ENCODE peak calls at places on chromosomes 2 and 18, in eight cellular contexts. X is CD8-positive, alpha-beta T cell; S is pulmonary artery endothelial cell; G is kidney epithelial cell; J is right cardiac atrium; D is stimulated activated CD8-positive, alpha-beta memory T cell treated with anti-CD3 and anti-CD28 coated beads, Interleukin-15, amount 100 ng/mL, for 1 hour; P is AG04449; M is activated CD4-positive, alpha-beta T cell treated with anti-CD3 and anti-CD28 coated beads, Interleukin-2, amount 10 ng/mL, durations not matched to agents 7 days and 5 days. I is an unnamed sample.

GRCh38 chr2:216192181-216192580 is 83.0 kb downstream of the XRCC5 start:
- DNase-seq in X (no peak), S (no peak), G (no peak), J (no peak), D (no peak), P (no peak), M (no peak), I (no peak)

GRCh38 chr2:31216734-31217133 is 581 bp downstream of the CAPN14 start:
- DNase-seq in X (no peak), S (no peak), G (no peak), J (no peak), D (no peak), P (no peak), M (no peak), I (no peak)

GRCh38 chr2:11681722-11682589 is 12.0 kb upstream of the NTSR2 start:
- DNase-seq in X (peak), S (no peak), G (no peak), J (no peak), D (peak), P (no peak), M (peak), I (peak)

GRCh38 chr2:42025151-42025582 is 22.7 kb upstream of the PKDCC start:
- DNase-seq in X (no peak), S (peak), G (no peak), J (peak), D (no peak), P (no peak), M (no peak), I (peak)

GRCh38 chr2:20706217-20706616 is 39.3 kb downstream of the GDF7 start:
- DNase-seq in X (no peak), S (no peak), G (no peak), J (no peak), D (no peak), P (no peak), M (no peak), I (no peak)

GRCh38 chr18:66560092-66560491 is 43.8 kb downstream of the CDH19 start:
- DNase-seq in X (no peak), S (no peak), G (no peak), J (no peak), D (no peak), P (no peak), M (no peak), I (peak)

GRCh38 chr18:8635087-8635486 is 25.9 kb downstream of the RAB12 start:
- DNase-seq in X (no peak), S (peak), G (no peak), J (no peak), D (no peak), P (no peak), M (no peak), I (no peak)

GRCh38 chr18:76771132-76771824 is 51.1 kb upstream of the ZNF236 start:
- DNase-seq in X (no peak), S (no peak), G (no peak), J (no peak), D (no peak), P (no peak), M (no peak), I (no peak)

GRCh38 chr2:177296047-177296446 is 31.5 kb upstream of the NFE2L2 start:
- DNase-seq in X (no peak), S (no peak), G (no peak), J (no peak), D (no peak), P (no peak), M (no peak), I (no peak)

GRCh38 chr2:53181759-53182158 is 585.8 kb upstream of the CHAC2 start:
- DNase-seq in X (no peak), S (no peak), G (no peak), J (no peak), D (no peak), P (no peak), M (no peak), I (no peak)

GRCh38 chr2:20669609-20670314 is 2.8 kb downstream of the GDF7 start:
- DNase-seq in X (no peak), S (no peak), G (no peak), J (no peak), D (no peak), P (no peak), M (no peak), I (no peak)

GRCh38 chr18:2173464-2173863 is 397.8 kb downstream of the METTL4 start:
- DNase-seq in X (no peak), S (no peak), G (no peak), J (peak), D (no peak), P (peak), M (no peak), I (peak)

GRCh38 chr2:99469394-99469793 is 20.4 kb downstream of the REV1 start:
- DNase-seq in X (no peak), S (no peak), G (no peak), J (no peak), D (no peak), P (no peak), M (no peak), I (no peak)

GRCh38 chr2:61340242-61340641 is 130.6 kb downstream of the USP34 start:
- DNase-seq in X (no peak), S (peak), G (no peak), J (no peak), D (no peak), P (no peak), M (no peak), I (no peak)

GRCh38 chr2:212912445-212913103 is 238.8 kb downstream of the IKZF2 start:
- DNase-seq in X (no peak), S (peak), G (peak), J (no peak), D (no peak), P (no peak), M (no peak), I (peak)

GRCh38 chr18:32177530-32177929 is 12.3 kb upstream of the MEP1B start:
- DNase-seq in X (no peak), S (no peak), G (no peak), J (no peak), D (no peak), P (no peak), M (no peak), I (no peak)

GRCh38 chr2:162210385-162210784 is 32.9 kb downstream of the FAP start:
- DNase-seq in X (no peak), S (no peak), G (no peak), J (no peak), D (no peak), P (no peak), M (no peak), I (no peak)

GRCh38 chr2:80073134-80073561 is 231.4 kb downstream of the LRRTM1 start:
- DNase-seq in X (no peak), S (no peak), G (no peak), J (peak), D (no peak), P (no peak), M (peak), I (peak)

GRCh38 chr2:175366814-175367213 is 185.3 kb upstream of the ATP5MC3 start:
- DNase-seq in X (no peak), S (peak), G (peak), J (no peak), D (no peak), P (no peak), M (peak), I (peak)

GRCh38 chr2:9799011-9799596 is 44.2 kb upstream of the TAF1B start:
- DNase-seq in X (no peak), S (no peak), G (no peak), J (no peak), D (no peak), P (no peak), M (peak), I (no peak)

GRCh38 chr18:41982942-41983660 is 28.1 kb downstream of the PIK3C3 start:
- DNase-seq in X (no peak), S (no peak), G (no peak), J (no peak), D (no peak), P (no peak), M (no peak), I (no peak)

GRCh38 chr2:181977661-181978350 is 7.8 kb upstream of the PPP1R1C start:
- DNase-seq in X (no peak), S (no peak), G (peak), J (no peak), D (no peak), P (no peak), M (no peak), I (peak)

GRCh38 chr2:109260886-109261700 is 132.1 kb downstream of the SH3RF3 start:
- DNase-seq in X (no peak), S (no peak), G (no peak), J (no peak), D (no peak), P (no peak), M (no peak), I (peak)

GRCh38 chr2:160507046-160507407 is 13.4 kb upstream of the RBMS1 start:
- DNase-seq in X (no peak), S (no peak), G (no peak), J (no peak), D (no peak), P (no peak), M (no peak), I (no peak)

GRCh38 chr2:81976998-81977397 is 1672.4 kb upstream of the LRRTM1 start:
- DNase-seq in X (no peak), S (no peak), G (no peak), J (no peak), D (no peak), P (no peak), M (no peak), I (peak)

GRCh38 chr2:96527052-96527964 is 9.2 kb upstream of the ARID5A start:
- DNase-seq in X (no peak), S (no peak), G (no peak), J (no peak), D (no peak), P (no peak), M (peak), I (peak)

GRCh38 chr2:173644146-173644545 is 289.5 kb downstream of the CDCA7 start:
- DNase-seq in X (no peak), S (no peak), G (no peak), J (no peak), D (no peak), P (no peak), M (no peak), I (peak)

GRCh38 chr18:51196116-51196810 is 1.2 kb downstream of the MEX3C start:
- DNase-seq in X (peak), S (no peak), G (no peak), J (peak), D (no peak), P (no peak), M (peak), I (peak)

GRCh38 chr2:1588994-1589611 is 155.2 kb downstream of the PXDN start:
- DNase-seq in X (no peak), S (no peak), G (no peak), J (no peak), D (no peak), P (no peak), M (no peak), I (peak)

GRCh38 chr18:48862678-48863270 is 88.0 kb downstream of the SMAD7 start:
- DNase-seq in X (no peak), S (no peak), G (no peak), J (peak), D (no peak), P (no peak), M (no peak), I (no peak)

GRCh38 chr2:241213036-241213435 is 24.6 kb downstream of the ANO7 start:
- DNase-seq in X (no peak), S (no peak), G (no peak), J (no peak), D (no peak), P (no peak), M (no peak), I (no peak)

GRCh38 chr2:108987111-108987510 is 1.9 kb downstream of the EDAR start:
- DNase-seq in X (no peak), S (no peak), G (no peak), J (no peak), D (no peak), P (no peak), M (peak), I (no peak)

GRCh38 chr2:196186266-196186980 is 15.0 kb upstream of the STK17B start:
- DNase-seq in X (no peak), S (no peak), G (no peak), J (no peak), D (no peak), P (no peak), M (no peak), I (no peak)

GRCh38 chr2:147886136-147886535 is 41.3 kb downstream of the ACVR2A start:
- DNase-seq in X (no peak), S (no peak), G (no peak), J (no peak), D (no peak), P (no peak), M (no peak), I (no peak)

GRCh38 chr18:39178171-39178570 is 1612.6 kb upstream of the CELF4 start:
- DNase-seq in X (no peak), S (no peak), G (no peak), J (no peak), D (no peak), P (no peak), M (no peak), I (no peak)

GRCh38 chr2:162177301-162177700 is 25.3 kb upstream of the GCG start:
- DNase-seq in X (no peak), S (no peak), G (no peak), J (no peak), D (no peak), P (no peak), M (no peak), I (no peak)